ENCODE peak calls at places on chromosomes 3 and 15, in ten cellular contexts. D is BJ; L is ELR; C is osteoblast; F is NCI-H1436; Q is uterus; T is lower leg skin; S is NCI-H510A treated with DMSO at 0.1 percent for 48 hours; M is heart left ventricle; B is activated CD8-positive, alpha-beta memory T cell treated with anti-CD3 and anti-CD28 coated beads for 48 hours. G is an unnamed sample.

GRCh38 chr3:31278532-31278931 is 254.2 kb upstream of the STT3B start:
- DNase-seq in D (no peak), L (no peak), C (no peak), F (no peak), Q (no peak), T (no peak), S (no peak), M (no peak), B (no peak), G (no peak)

GRCh38 chr3:195209836-195210551 is 61.0 kb downstream of the XXYLT1 start:
- DNase-seq in D (no peak), L (no peak), C (peak; percentile 85), F (no peak), Q (peak; percentile 58), T (peak; percentile 64), S (no peak), M (peak; percentile 40), B (no peak), G (no peak)

GRCh38 chr3:40130721-40131120 is 178.8 kb upstream of the EIF1B start:
- DNase-seq in D (no peak), L (peak; percentile 70), C (peak; percentile 66), F (no peak), Q (no peak), T (no peak), S (no peak), M (no peak), B (no peak), G (no peak)

GRCh38 chr15:52103217-52104207 is 9.1 kb downstream of the BCL2L10 start:
- DNase-seq in D (peak; percentile 78), L (peak; percentile 96), C (peak; percentile 91), F (no peak), Q (peak; percentile 93), T (peak; percentile 87), S (no peak), M (no peak), B (no peak), G (peak; percentile 49)

GRCh38 chr3:144864646-144865045 is 893.0 kb downstream of the DIPK2A start:
- DNase-seq in D (no peak), L (no peak), C (no peak), F (peak; percentile 17), Q (no peak), T (no peak), S (no peak), M (no peak), B (no peak), G (no peak)

GRCh38 chr3:122982202-122983185 is 45.1 kb downstream of the SEMA5B start:
- DNase-seq in D (no peak), L (no peak), C (no peak), F (no peak), Q (no peak), T (no peak), S (no peak), M (peak; percentile 56), B (no peak), G (no peak)

GRCh38 chr15:79811406-79812405 is 85.1 kb downstream of the MTHFS start:
- DNase-seq in D (no peak), L (no peak), C (no peak), F (no peak), Q (no peak), T (peak; percentile 64), S (no peak), M (peak; percentile 59), B (no peak), G (no peak)

GRCh38 chr15:99090011-99090699 is 14.7 kb upstream of the SYNM start:
- DNase-seq in D (no peak), L (no peak), C (no peak), F (no peak), Q (no peak), T (no peak), S (no peak), M (no peak), B (no peak), G (peak; percentile 71)

GRCh38 chr15:61099030-61099800 is 129.9 kb downstream of the RORA start:
- DNase-seq in D (peak; percentile 21), L (peak; percentile 6), C (peak; percentile 45), F (no peak), Q (no peak), T (no peak), S (no peak), M (no peak), B (no peak), G (no peak)

GRCh38 chr3:141063831-141064230 is 12.7 kb downstream of the SPSB4 start:
- DNase-seq in D (no peak), L (no peak), C (peak; percentile 26), F (no peak), Q (no peak), T (no peak), S (no peak), M (no peak), B (no peak), G (no peak)

GRCh38 chr3:185335799-185336198 is 27.1 kb upstream of the MAP3K13 start:
- DNase-seq in D (no peak), L (peak; percentile 89), C (peak; percentile 83), F (no peak), Q (no peak), T (no peak), S (no peak), M (no peak), B (no peak), G (no peak)

GRCh38 chr3:162978136-162978535 is 1481.5 kb downstream of the OTOL1 start:
- DNase-seq in D (no peak), L (peak; percentile 43), C (no peak), F (no peak), Q (no peak), T (no peak), S (no peak), M (no peak), B (no peak), G (no peak)

GRCh38 chr3:195853930-195854478 is 42.3 kb upstream of the MUC4 start:
- DNase-seq in D (no peak), L (no peak), C (peak; percentile 21), F (no peak), Q (no peak), T (no peak), S (no peak), M (no peak), B (no peak), G (no peak)

G was measured in MV-4-11.